ENCODE peak calls at places on chromosomes 11 and 22, in four cellular contexts. Y is stimulated activated CD4-positive, alpha-beta T cell treated with anti-CD3 and anti-CD28 coated beads, Interleukin-1b, Interleukin-23, amount 100 ng/mL, for 1 hour; I is NCI-H460; V is NCI-H146. S is an unnamed sample.

GRCh38 chr11:112555491-112556364 is 295.1 kb upstream of the PLET1 start:
- DNase-seq in Y (peak), I (peak), V (peak), S (peak)

GRCh38 chr11:112617977-112618829 is 343.0 kb upstream of the NCAM1 start:
- DNase-seq in V (no peak), Y (no peak), I (no peak), S (no peak)

GRCh38 chr11:70298243-70298915 is 27.9 kb downstream of the PPFIA1 start:
- DNase-seq in V (no peak), Y (no peak), I (no peak), S (no peak)

GRCh38 chr11:46736146-46736545 is 17.1 kb downstream of the F2 start:
- DNase-seq in I (no peak), V (no peak), Y (no peak), S (no peak)

GRCh38 chr11:119615003-119615878 is 113.8 kb downstream of the NECTIN1 start:
- DNase-seq in I (peak), V (no peak), Y (no peak), S (peak)

GRCh38 chr22:29907753-29908515 is 25.0 kb downstream of the MTMR3 start:
- DNase-seq in V (peak), I (peak), Y (no peak), S (peak)

GRCh38 chr11:104968365-104968855 is at the start of gene CASP4:
- DNase-seq in V (peak), Y (no peak), I (peak), S (peak)

GRCh38 chr11:74288161-74288560 is 23.3 kb downstream of the P4HA3 start:
- DNase-seq in I (peak), V (no peak), Y (no peak), S (peak)

GRCh38 chr11:94694309-94695060 is 73.7 kb upstream of the AMOTL1 start:
- DNase-seq in I (no peak), V (no peak), Y (no peak), S (no peak)

GRCh38 chr11:18223937-18224387 is 12.6 kb downstream of the SAA4 start:
- DNase-seq in I (no peak), Y (no peak), V (no peak), S (no peak)

GRCh38 chr22:33105501-33105911 is 47.3 kb upstream of the SYN3 start:
- DNase-seq in V (no peak), Y (no peak), I (no peak), S (no peak)

GRCh38 chr11:92306966-92307504 is 82.4 kb downstream of the FAT3 start:
- DNase-seq in V (no peak), I (no peak), Y (no peak), S (no peak)

GRCh38 chr11:69249641-69250502 is 44.1 kb upstream of the MYEOV start:
- DNase-seq in I (no peak), V (peak), Y (no peak), S (no peak)

GRCh38 chr11:60633645-60634044 is 65.8 kb upstream of the MS4A8 start:
- DNase-seq in Y (no peak), V (no peak), I (no peak), S (no peak)

GRCh38 chr11:121611242-121611641 is 158.5 kb upstream of the SORL1-AS1 start:
- DNase-seq in Y (no peak), V (peak), I (no peak), S (no peak)

GRCh38 chr11:4025957-4026324 is 68.7 kb upstream of the RRM1 start:
- DNase-seq in I (no peak), V (no peak), Y (no peak), S (no peak)

GRCh38 chr11:74493816-74494630 is 499 bp upstream of the LIPT2 start:
- DNase-seq in V (peak), Y (no peak), I (no peak), S (no peak)

GRCh38 chr22:33897621-33897910 is 22.7 kb downstream of the LARGE1 start:
- DNase-seq in Y (no peak), I (no peak), V (peak), S (no peak)

GRCh38 chr22:17884951-17885350 is 110.7 kb upstream of the BID start:
- DNase-seq in Y (no peak), V (no peak), I (no peak), S (no peak)

GRCh38 chr22:34490911-34491310 is 570.6 kb upstream of the LARGE1 start:
- DNase-seq in I (no peak), V (no peak), Y (no peak), S (no peak)

S was measured in Panc1.